ENCODE peak calls at places on chromosomes 6 and 20, in six cellular contexts. X is glutamatergic neuron; R is T-helper 2 cell; S is hypothalamus; J is KBM-7; M is stimulated activated CD8-positive, alpha-beta memory T cell treated with anti-CD3 and anti-CD28 coated beads, Interleukin-2, amount 100 ng/mL, for 1 hour. O is an unnamed sample.
A peak's percentile ranks its signal among the peaks of the same experiment; 100 is the strongest.

GRCh38 chr20:10511507-10512231 is 76.6 kb downstream of the SLX4IP start:
- DNase-seq in X (no peak), R (peak; percentile 41), J (peak; percentile 92), S (peak; percentile 70), M (peak; percentile 50), O (peak; percentile 9)

GRCh38 chr20:18258126-18258860 is 30.0 kb upstream of the ZNF133 start:
- DNase-seq in X (no peak), S (no peak), R (no peak), M (no peak), J (no peak), O (no peak)

GRCh38 chr20:58511861-58512260 is 3.3 kb downstream of the APCDD1L start:
- DNase-seq in R (no peak), M (no peak), J (no peak), S (no peak), X (no peak), O (no peak)

GRCh38 chr6:127904160-127904559 is 3.3 kb upstream of the THEMIS start:
- DNase-seq in X (no peak), J (no peak), R (no peak), S (no peak), M (no peak), O (no peak)

GRCh38 chr6:103122766-103123601 is 1729.5 kb downstream of the GRIK2 start:
- DNase-seq in S (no peak), R (no peak), J (peak; percentile 51), M (no peak), X (peak; percentile 91), O (peak; percentile 67)

GRCh38 chr6:141726158-141726557 is 406.6 kb upstream of the GJE1 start:
- DNase-seq in M (no peak), X (peak; percentile 17), R (no peak), J (no peak), S (no peak), O (no peak)

GRCh38 chr6:107670792-107671199 is 153.3 kb downstream of the SCML4 start:
- DNase-seq in M (no peak), R (no peak), S (no peak), J (peak; percentile 76), X (peak; percentile 49), O (peak; percentile 26)

GRCh38 chr6:149233056-149233715 is 84.3 kb upstream of the TAB2 start:
- DNase-seq in M (no peak), X (no peak), S (no peak), J (peak; percentile 73), R (peak; percentile 12), O (no peak)

GRCh38 chr20:1332749-1333300 is 3.9 kb upstream of the SDCBP2 start:
- DNase-seq in X (no peak), R (no peak), M (no peak), S (no peak), J (no peak), O (no peak)

GRCh38 chr6:142399739-142400138 is 97.9 kb downstream of the ADGRG6 start:
- DNase-seq in S (no peak), X (no peak), J (no peak), M (no peak), R (no peak), O (no peak)

GRCh38 chr6:126955621-126956020 is 162.8 kb upstream of the RSPO3 start:
- DNase-seq in X (no peak), S (no peak), J (no peak), M (no peak), R (no peak), O (no peak)

GRCh38 chr6:62090442-62091229 is 195.4 kb downstream of the KHDRBS2 start:
- DNase-seq in X (no peak), R (no peak), J (no peak), M (no peak), S (no peak), O (no peak)

GRCh38 chr20:32201296-32201976 is 6.1 kb downstream of the PLAGL2 start:
- DNase-seq in J (no peak), M (no peak), S (no peak), R (no peak), X (no peak), O (no peak)

GRCh38 chr20:17888044-17888443 is 80.5 kb downstream of the SNX5 start:
- DNase-seq in M (no peak), J (no peak), S (no peak), R (no peak), X (no peak), O (no peak)

GRCh38 chr6:168033791-168034190 is 36.3 kb downstream of the KIF25 start:
- DNase-seq in S (no peak), R (no peak), M (no peak), X (no peak), J (no peak), O (no peak)

GRCh38 chr6:75609639-75610590 is 8.2 kb downstream of the SENP6 start:
- DNase-seq in R (no peak), J (no peak), S (no peak), M (no peak), X (no peak), O (no peak)

GRCh38 chr6:95543798-95544197 is 33.5 kb upstream of the MANEA start:
- DNase-seq in J (no peak), S (no peak), X (no peak), R (no peak), M (no peak), O (no peak)

GRCh38 chr6:121748376-121748775 is 312.9 kb downstream of the GJA1 start:
- DNase-seq in R (no peak), S (no peak), X (no peak), M (no peak), J (no peak), O (no peak)

GRCh38 chr6:154548130-154548830 is 37.8 kb upstream of the CNKSR3 start:
- DNase-seq in M (no peak), R (no peak), J (no peak), S (no peak), X (no peak), O (no peak)

GRCh38 chr20:24987244-24987643 is 5.3 kb downstream of the APMAP start:
- DNase-seq in S (no peak), J (no peak), X (no peak), R (no peak), M (no peak), O (no peak)

GRCh38 chr20:2385026-2385425 is 4.3 kb downstream of the TGM6 start:
- DNase-seq in J (no peak), M (no peak), R (no peak), X (no peak), S (no peak), O (no peak)

GRCh38 chr6:163226836-163227485 is 187.6 kb upstream of the QKI start:
- DNase-seq in M (no peak), R (no peak), X (no peak), S (no peak), J (no peak), O (no peak)

GRCh38 chr20:50915424-50915823 is 15.8 kb downstream of the ADNP start:
- DNase-seq in X (no peak), M (no peak), S (no peak), R (no peak), J (no peak), O (no peak)

O was measured in NAMALWA.